ENCODE peak calls at places on chromosomes 7 and 10, in ten cellular contexts. D, N, V, X, I, O, Y, B, W and R are unnamed samples. For H3K4me1, the result is how much of the 10 kb centered on the place peaks cover.

GRCh38 chr7:116812905-116813304 is 49.5 kb upstream of the CAPZA2 start:
- DNase-seq in D (no peak), N (no peak), V (no peak), X (peak), I (no peak), O (no peak), Y (no peak), B (no peak), W (no peak), R (no peak)

GRCh38 chr7:106767498-106768323 is 97.4 kb upstream of the PIK3CG start:
- DNase-seq in D (no peak), N (peak), V (no peak), X (no peak), I (peak), O (no peak), Y (no peak), B (no peak), W (peak), R (no peak)

GRCh38 chr10:7788640-7789335 is 811 bp downstream of the ATP5F1C start:
- DNase-seq in D (no peak), N (peak), V (no peak), X (no peak), I (peak), O (no peak), Y (no peak), B (no peak), W (no peak), R (no peak)

GRCh38 chr10:116880716-116881440 is 31.6 kb downstream of the ENO4 start:
- DNase-seq in D (no peak), N (no peak), V (no peak), X (no peak), I (no peak), O (no peak), Y (no peak), B (no peak), W (no peak), R (no peak)

GRCh38 chr10:97032624-97033023 is 153.1 kb downstream of the SLIT1 start:
- DNase-seq in D (no peak), N (peak), V (no peak), X (no peak), I (no peak), O (no peak), Y (no peak), B (no peak), W (no peak), R (no peak)

GRCh38 chr10:105647354-105647753 is 1006.3 kb downstream of the SORCS3 start:
- DNase-seq in D (no peak), N (no peak), V (no peak), X (no peak), I (no peak), O (no peak), Y (no peak), B (no peak), W (no peak), R (no peak)

GRCh38 chr10:50536617-50537252 is 87.0 kb downstream of the SGMS1 start:
- DNase-seq in D (no peak), N (no peak), V (no peak), X (no peak), I (peak), O (no peak), Y (no peak), B (no peak), W (no peak), R (no peak)

GRCh38 chr7:19815546-19815945 is 42.1 kb upstream of the TMEM196 start:
- DNase-seq in D (no peak), N (peak), V (no peak), X (no peak), I (no peak), O (no peak), Y (no peak), B (no peak), W (no peak), R (no peak)

GRCh38 chr7:4681922-4682620 is at the start of gene FOXK1:
- DNase-seq in D (peak), N (peak), V (peak), X (peak), I (peak), O (peak), Y (peak), B (peak), W (peak), R (peak)

GRCh38 chr7:94510582-94511456 is 1.2 kb downstream of the CASD1 start:
- DNase-seq in D (peak), N (peak), V (peak), X (peak), I (peak), O (peak), Y (peak), B (peak), W (peak), R (no peak)

GRCh38 chr10:51770719-51771118 is 71.3 kb upstream of the CSTF2T start:
- DNase-seq in D (no peak), N (no peak), V (no peak), X (peak), I (peak), O (no peak), Y (no peak), B (no peak), W (no peak), R (no peak)

GRCh38 chr7:13111230-13111629 is 423.8 kb downstream of the ARL4A start:
- DNase-seq in D (no peak), N (no peak), V (no peak), X (no peak), I (peak), O (no peak), Y (no peak), B (no peak), W (no peak), R (no peak)

GRCh38 chr7:111090834-111091233 is at the start of gene LRRN3:
- DNase-seq in D (peak), N (peak), V (no peak), X (no peak), I (peak), O (no peak), Y (no peak), B (peak), W (no peak), R (peak)

DNA sequence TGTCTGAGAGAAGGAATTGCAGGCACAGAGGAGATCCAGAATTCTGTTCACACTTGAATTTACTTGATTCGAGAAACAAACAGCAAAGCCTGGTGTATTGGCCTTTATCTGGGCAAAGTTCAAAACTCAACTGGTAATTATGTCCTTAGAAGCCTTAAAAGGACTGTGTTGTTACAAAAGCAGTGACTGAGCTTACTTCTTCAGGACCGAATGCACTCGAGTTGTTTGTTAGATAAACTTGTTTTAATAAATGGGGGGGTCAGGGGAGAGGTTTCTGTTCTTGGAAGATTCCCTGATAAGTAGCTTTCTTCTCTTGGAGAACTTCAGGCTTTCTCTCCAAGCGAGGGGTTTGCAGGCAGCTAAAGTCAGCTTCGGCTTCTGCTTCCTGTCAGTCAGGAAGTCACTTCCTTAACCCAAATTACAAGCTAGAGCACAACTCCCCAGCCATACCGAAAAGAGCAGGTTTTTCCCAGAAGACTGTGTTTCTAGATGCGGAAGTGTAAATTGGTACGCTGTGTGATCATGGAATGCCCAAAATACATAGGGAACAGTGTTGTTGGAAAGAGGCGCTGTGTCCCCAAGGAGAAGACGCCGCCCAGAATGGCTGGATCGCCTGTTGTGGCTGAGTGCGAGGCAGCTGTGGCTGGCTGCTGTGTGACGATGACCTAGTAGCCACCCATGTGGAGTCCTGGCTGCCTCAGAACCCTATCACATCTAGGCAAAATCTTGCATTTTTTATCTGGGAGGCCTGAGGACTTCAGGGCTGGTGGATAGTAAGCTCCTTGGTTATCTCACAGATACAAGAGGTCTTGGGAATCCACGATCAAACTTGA is 110.4 kb downstream of the TCF7L2 start:
- DNase-seq in D (peak), N (no peak), V (no peak), X (no peak), I (no peak), O (no peak), Y (no peak), B (peak), W (no peak), R (peak)
- H3K4me1 ChIP-seq in D (half or more), N (half or more), V (half or more), X (half or more), I (under half), O (half or more), Y (under half), B (under half), W (under half), R (half or more)

GRCh38 chr10:79246209-79246581 is 101.1 kb upstream of the PPIF start:
- DNase-seq in D (peak), N (no peak), V (peak), X (no peak), I (no peak), O (no peak), Y (no peak), B (peak), W (no peak), R (peak)
- H3K4me3 ChIP-seq in D (no peak), N (no peak), V (no peak), X (no peak), I (no peak), O (no peak), Y (no peak), B (peak), W (no peak), R (peak)

GRCh38 chr10:69359089-69360025 is 57.4 kb downstream of the TACR2 start:
- DNase-seq in D (no peak), N (no peak), V (no peak), X (no peak), I (no peak), O (no peak), Y (no peak), B (no peak), W (peak), R (no peak)

GRCh38 chr10:69362471-69362954 is 54.2 kb downstream of the TACR2 start:
- DNase-seq in D (peak), N (no peak), V (no peak), X (peak), I (peak), O (peak), Y (peak), B (peak), W (peak), R (peak)

GRCh38 chr10:69358148-69358795 is 58.4 kb downstream of the TACR2 start:
- DNase-seq in D (no peak), N (no peak), V (no peak), X (no peak), I (no peak), O (no peak), Y (no peak), B (no peak), W (no peak), R (no peak)

GRCh38 chr10:69361303-69361614 is 55.5 kb downstream of the TACR2 start:
- DNase-seq in D (no peak), N (no peak), V (no peak), X (peak), I (no peak), O (no peak), Y (no peak), B (peak), W (no peak), R (no peak)

DNA sequence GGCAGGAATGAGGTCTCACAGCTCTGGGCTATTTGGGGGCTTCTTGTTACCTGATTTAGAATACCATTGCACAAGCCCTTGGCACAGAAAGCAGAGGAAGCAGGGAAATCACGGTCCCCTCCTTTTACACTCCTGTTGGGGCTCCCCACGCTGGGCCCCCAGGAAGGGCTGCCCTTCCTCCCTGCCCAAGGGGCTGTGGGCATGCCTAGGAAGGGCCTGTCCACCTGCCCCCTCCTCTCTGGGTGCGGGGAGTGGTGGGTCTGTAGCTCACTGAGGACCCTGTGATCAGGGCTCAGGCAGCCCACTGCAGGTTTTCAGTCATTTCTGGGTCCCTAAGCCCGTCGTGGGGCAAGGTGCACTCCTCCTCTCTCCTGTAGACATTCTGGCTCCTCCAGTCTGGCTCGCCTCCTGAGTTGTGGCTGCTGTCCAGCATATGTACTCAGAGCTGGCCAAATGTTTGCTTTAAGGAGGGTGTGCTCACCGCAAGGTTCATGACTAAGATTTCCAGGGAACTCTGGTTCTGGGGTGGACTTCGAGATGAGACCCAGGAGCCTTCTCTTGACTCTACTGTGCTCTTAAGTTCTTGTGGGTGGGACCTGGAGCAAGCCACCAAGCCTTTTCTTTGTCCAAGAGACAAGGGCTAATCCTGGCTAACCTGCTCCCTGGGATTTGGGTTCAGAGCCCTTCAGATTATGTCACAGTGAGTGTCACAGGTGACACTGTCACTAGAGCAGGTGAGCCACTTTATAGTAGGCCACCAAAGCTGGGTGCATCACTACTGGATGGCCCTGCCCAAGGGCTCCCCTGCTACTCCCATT is 56.0 kb downstream of the TACR2 start:
- DNase-seq in D (peak), N (no peak), V (peak), X (peak), I (peak), O (peak), Y (peak), B (peak), W (no peak), R (peak)
- H3K4me1 ChIP-seq in D (half or more), N (under half), V (under half), X (half or more), I (under half), O (under half), Y (under half), B (under half), W (under half), R (half or more)

DNA sequence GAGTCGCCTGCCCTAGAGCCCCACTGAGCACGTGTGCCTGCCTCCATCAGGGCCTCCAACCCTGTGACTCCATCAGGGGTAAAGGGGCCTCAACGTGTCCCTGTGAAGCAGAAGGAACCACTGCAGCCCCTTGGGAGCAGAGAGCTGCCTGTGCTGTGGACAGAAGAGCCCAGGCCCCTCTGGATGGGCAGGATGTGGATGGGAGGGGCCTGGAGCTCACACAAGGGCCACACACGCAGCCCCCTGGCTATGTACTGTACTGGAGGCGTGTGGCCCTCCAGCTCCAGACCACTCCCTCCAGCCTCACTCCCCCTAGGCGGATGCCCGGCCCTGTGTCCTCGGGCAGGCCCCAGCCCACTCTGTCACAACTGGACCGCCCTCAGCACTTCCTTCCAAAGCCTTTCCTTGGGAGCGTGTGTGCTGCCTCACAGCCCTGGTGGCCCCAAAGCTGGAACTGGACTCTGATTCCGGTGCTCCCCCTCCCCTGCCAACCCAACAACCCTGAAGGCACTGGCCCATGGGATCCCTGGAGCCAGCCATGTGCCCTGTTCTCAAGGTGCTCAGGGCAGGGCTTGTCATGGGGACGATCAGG is 238.0 kb downstream of the TCERG1L start:
- DNase-seq in D (no peak), N (no peak), V (no peak), X (no peak), I (no peak), O (no peak), Y (no peak), B (no peak), W (no peak), R (no peak)
- H3K4me3 ChIP-seq in D (no peak), N (no peak), V (no peak), X (no peak), I (no peak), O (no peak), Y (no peak), B (no peak), W (no peak), R (no peak)